ENCODE peak calls at places on chromosome 19, in six cellular contexts. R is activated T-helper 1 cell treated with anti-CD3 and anti-CD28 coated beads, Interleukin-12 subunit alpha, Interleukin-12 subunit beta, Interleukin-2, Interleukin-4 antibody, amounts not matched to agents 30 ng/mL and 10 ng/mL and 1 ng/mL, durations not matched to agents 14 hours and 24 hours and 36 hours; O is iris pigment epithelial cell; U is NCI-H748 treated with DMSO at 0.1 percent for 48 hours; X is ureter; D is transverse colon. C is an unnamed sample.

GRCh38 chr19:45071969-45072790 is 4.1 kb downstream of the ZNF296 start:
- DNase-seq in R (no peak), O (no peak), U (no peak), X (no peak), D (no peak), C (no peak)

GRCh38 chr19:16296713-16297112 is 27.9 kb upstream of the KLF2 start:
- DNase-seq in R (no peak), O (no peak), U (no peak), X (no peak), D (no peak), C (no peak)

GRCh38 chr19:47369923-47370625 is 21.0 kb downstream of the DHX34 start:
- DNase-seq in R (no peak), O (peak; percentile 90), U (no peak), X (no peak), D (no peak), C (no peak)

GRCh38 chr19:41116261-41116660 is 2.0 kb downstream of the CYP2F1 start:
- DNase-seq in R (no peak), O (no peak), U (no peak), X (no peak), D (no peak), C (no peak)

GRCh38 chr19:55750715-55751114 is 8.2 kb upstream of the RFPL4A start:
- DNase-seq in R (no peak), O (no peak), U (no peak), X (no peak), D (no peak), C (no peak)

GRCh38 chr19:3544742-3545668 is 6.0 kb downstream of the TEKTIP1 start:
- DNase-seq in R (peak; percentile 66), O (peak; percentile 19), U (peak; percentile 2), X (peak; percentile 74), D (peak; percentile 80), C (peak; percentile 65)

GRCh38 chr19:45103625-45104319 is 10.8 kb downstream of the PPP1R37 start:
- DNase-seq in R (no peak), O (no peak), U (no peak), X (no peak), D (no peak), C (no peak)

GRCh38 chr19:33740811-33741396 is 55.8 kb upstream of the KCTD15 start:
- DNase-seq in R (no peak), O (peak; percentile 27), U (no peak), X (no peak), D (no peak), C (no peak)

GRCh38 chr19:3670796-3671679 is 29.2 kb downstream of the PIP5K1C start:
- DNase-seq in R (no peak), O (peak; percentile 76), U (no peak), X (peak; percentile 81), D (peak; percentile 68), C (peak; percentile 39)

C was measured in stimulated activated naive B cell treated with anti-CD40 and anti-IgM and Interleukin-4, amounts not matched to agents 10 μg/mL and 1 μg/mL and 100 μg/mL, for 72 hours.